ENCODE peak calls at places on chromosomes 7 and 10, in ten cellular contexts. F is IMR-90, J is Peyer's patch, A is cardiac fibroblast, Z is NT2/D1, X is cardiac muscle cell, M is endodermal cell, E is psoas muscle, G is left ventricle myocardium inferior, I is esophagus muscularis mucosa. Q is an unnamed sample.

GRCh38 chr7:151696738-151697514 is 177.2 kb upstream of the RHEB start:
- DNase-seq in X (peak), G (peak), F (no peak), Z (peak), M (peak), E (no peak), J (peak), I (no peak), A (no peak), Q (no peak)

GRCh38 chr7:6446977-6447588 is 671 bp downstream of the DAGLB start:
- DNase-seq in X (peak), E (peak), F (peak), A (peak), M (peak), G (peak), I (peak), J (peak), Z (peak), Q (no peak)

GRCh38 chr7:137920637-137921473 is 74.1 kb upstream of the DGKI start:
- DNase-seq in M (no peak), Z (no peak), X (no peak), G (no peak), J (no peak), I (no peak), F (peak), A (peak), E (no peak), Q (no peak)

GRCh38 chr7:49398730-49399129 is 374.7 kb upstream of the VWC2 start:
- DNase-seq in E (no peak), Z (no peak), A (peak), X (no peak), F (no peak), G (no peak), M (peak), J (no peak), I (no peak), Q (no peak)

GRCh38 chr7:50628469-50629084 is 63.4 kb upstream of the DDC start:
- DNase-seq in A (no peak), X (peak), I (no peak), G (no peak), F (no peak), J (no peak), M (peak), Z (no peak), E (no peak), Q (no peak)

GRCh38 chr7:87575521-87575920 is 25.2 kb downstream of the ABCB1 start:
- DNase-seq in G (no peak), X (no peak), E (no peak), M (no peak), F (peak), J (no peak), I (no peak), Z (no peak), A (no peak), Q (no peak)

GRCh38 chr7:158096582-158096981 is 491.0 kb downstream of the PTPRN2 start:
- DNase-seq in G (no peak), I (no peak), X (no peak), M (peak), J (no peak), E (no peak), Z (no peak), F (no peak), A (no peak), Q (no peak)

GRCh38 chr10:95606922-95607321 is 45.8 kb upstream of the SORBS1 start:
- DNase-seq in A (no peak), E (no peak), M (no peak), Z (no peak), J (no peak), X (no peak), G (no peak), F (peak), I (no peak), Q (no peak)

GRCh38 chr10:69901623-69902505 is 100.2 kb downstream of the COL13A1 start:
- DNase-seq in F (peak), M (peak), Z (peak), X (peak), J (peak), G (no peak), I (no peak), A (peak), E (peak), Q (peak)

GRCh38 chr7:150340024-150340749 is 1.2 kb downstream of the RARRES2 start:
- DNase-seq in A (peak), G (peak), Z (no peak), E (no peak), I (no peak), M (peak), F (peak), X (peak), J (no peak), Q (no peak)

GRCh38 chr7:127798769-127799372 is 146.9 kb downstream of the SND1 start:
- DNase-seq in G (no peak), Z (no peak), I (no peak), M (no peak), A (no peak), J (no peak), E (no peak), X (no peak), F (no peak), Q (no peak)

GRCh38 chr10:19961076-19961811 is 145.0 kb downstream of the PLXDC2 start:
- DNase-seq in A (no peak), G (no peak), M (no peak), X (no peak), F (no peak), J (no peak), E (no peak), I (no peak), Z (no peak), Q (no peak)

GRCh38 chr10:94035982-94036663 is 42.4 kb downstream of the PLCE1 start:
- DNase-seq in M (no peak), Z (no peak), I (no peak), A (no peak), J (no peak), X (no peak), G (no peak), F (no peak), E (no peak), Q (no peak)

GRCh38 chr10:61588770-61589211 is 73.9 kb upstream of the CABCOCO1 start:
- DNase-seq in G (no peak), A (no peak), J (no peak), Z (no peak), X (no peak), E (no peak), F (peak), M (no peak), I (no peak), Q (no peak)

GRCh38 chr10:103238506-103239252 is 7.0 kb upstream of the RPEL1 start:
- DNase-seq in I (no peak), X (peak), M (peak), J (peak), A (peak), E (no peak), Z (no peak), F (peak), G (no peak), Q (no peak)

GRCh38 chr7:142896151-142896550 is 10.6 kb upstream of the TRPV6 start:
- DNase-seq in A (no peak), Z (no peak), I (no peak), G (no peak), F (no peak), M (no peak), J (no peak), X (no peak), E (no peak), Q (no peak)

GRCh38 chr10:52757777-52758176 is 14.8 kb downstream of the MBL2 start:
- DNase-seq in X (no peak), F (peak), J (no peak), A (peak), I (peak), Z (no peak), G (no peak), E (no peak), M (no peak), Q (no peak)

GRCh38 chr7:135291809-135292253 is 58.2 kb downstream of the STRA8 start:
- DNase-seq in J (no peak), A (peak), Z (no peak), F (peak), M (no peak), I (no peak), E (no peak), X (no peak), G (no peak), Q (no peak)

GRCh38 chr10:34449836-34450235 is 365.3 kb downstream of the PARD3 start:
- DNase-seq in I (no peak), G (no peak), J (no peak), M (no peak), Z (no peak), E (no peak), X (no peak), F (peak), A (no peak), Q (no peak)

GRCh38 chr10:27747096-27747451 is 1.5 kb upstream of the MKX start:
- DNase-seq in X (peak), Z (no peak), A (no peak), F (peak), M (peak), G (no peak), J (no peak), E (no peak), I (no peak), Q (no peak)

GRCh38 chr7:151844080-151844827 is 32.7 kb downstream of the PRKAG2 start:
- DNase-seq in F (peak), I (no peak), X (no peak), M (no peak), Z (no peak), J (no peak), A (peak), E (no peak), G (peak), Q (no peak)

GRCh38 chr7:18087687-18088078 is 60.0 kb upstream of the PRPS1L1 start:
- DNase-seq in I (no peak), F (no peak), J (no peak), X (peak), G (no peak), M (peak), A (no peak), E (no peak), Z (no peak), Q (no peak)

GRCh38 chr10:133110609-133111275 is 23.0 kb downstream of the ADGRA1 start:
- DNase-seq in A (no peak), F (no peak), E (no peak), M (no peak), X (no peak), J (no peak), G (no peak), I (no peak), Z (no peak), Q (no peak)

GRCh38 chr7:74173491-74173865 is 678 bp upstream of the EIF4H start:
- DNase-seq in I (no peak), M (no peak), X (no peak), J (no peak), F (no peak), E (no peak), Z (no peak), A (no peak), G (no peak), Q (no peak)

GRCh38 chr7:132650498-132650897 is 74.2 kb upstream of the PLXNA4 start:
- DNase-seq in Z (no peak), M (no peak), A (peak), I (no peak), E (no peak), F (peak), X (no peak), G (no peak), J (no peak), Q (no peak)
- H3K4me3 ChIP-seq in Z (no peak), M (no peak), A (no peak), I (no peak), E (no peak), F (no peak), X (no peak), G (no peak), J (no peak), Q (no peak)

DNA sequence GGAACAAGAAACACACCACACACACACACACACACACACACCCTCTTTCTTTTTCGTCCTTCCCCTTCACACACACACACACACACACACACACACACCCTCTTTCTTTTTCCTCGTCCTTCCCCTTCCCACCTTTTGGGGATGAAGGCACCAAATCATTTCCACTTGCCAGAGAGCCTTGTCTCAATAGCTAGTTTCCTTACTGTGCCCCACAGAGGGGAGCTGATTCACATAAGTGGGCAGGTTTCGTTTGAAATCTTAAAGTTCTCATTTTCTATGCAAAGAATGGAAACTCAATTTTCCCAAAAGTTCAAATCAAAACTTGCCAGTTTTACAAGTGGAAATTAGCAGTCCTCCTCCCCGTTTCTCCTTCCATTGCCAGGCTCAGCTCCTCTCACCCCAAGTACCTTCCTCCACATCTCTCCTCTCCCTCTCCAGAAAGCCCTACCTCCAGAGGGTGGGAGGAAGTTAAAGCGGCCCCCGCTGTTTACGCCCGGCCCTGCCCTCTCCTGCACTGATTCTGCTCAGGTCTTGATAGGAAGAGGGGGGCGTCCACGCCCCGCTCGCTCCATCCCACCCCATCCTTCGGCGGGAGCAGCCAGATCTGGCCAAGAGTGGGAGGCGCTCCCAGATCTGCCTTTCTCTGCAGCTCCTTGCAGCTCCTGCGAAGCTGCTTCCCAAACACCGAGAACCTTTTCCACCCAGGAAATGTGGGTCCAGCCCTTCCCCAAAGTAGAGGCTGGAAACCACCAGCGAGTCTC is 1.3 kb downstream of the CTTNBP2 start:
- DNase-seq in A (no peak), I (no peak), X (peak), F (no peak), J (no peak), M (peak), Z (peak), E (peak), G (peak), Q (no peak)
- H3K4me3 ChIP-seq in A (no peak), I (peak), X (peak), F (peak), J (peak), M (peak), Z (peak), E (peak), G (peak), Q (peak)

GRCh38 chr10:110355181-110355831 is 50.6 kb upstream of the SMNDC1 start:
- DNase-seq in J (no peak), E (no peak), Z (no peak), F (no peak), X (no peak), A (no peak), M (no peak), G (no peak), I (no peak), Q (no peak)
- H3K4me3 ChIP-seq in J (no peak), E (no peak), Z (no peak), F (no peak), X (no peak), A (no peak), M (no peak), G (no peak), I (no peak), Q (no peak)

GRCh38 chr10:80104066-80104926 is 25.8 kb downstream of the TMEM254 start:
- DNase-seq in G (no peak), X (no peak), A (peak), J (no peak), E (peak), M (no peak), Z (no peak), I (no peak), F (peak), Q (no peak)
- H3K4me3 ChIP-seq in G (no peak), X (no peak), A (no peak), J (no peak), E (no peak), M (no peak), Z (no peak), I (no peak), F (no peak), Q (no peak)

DNA sequence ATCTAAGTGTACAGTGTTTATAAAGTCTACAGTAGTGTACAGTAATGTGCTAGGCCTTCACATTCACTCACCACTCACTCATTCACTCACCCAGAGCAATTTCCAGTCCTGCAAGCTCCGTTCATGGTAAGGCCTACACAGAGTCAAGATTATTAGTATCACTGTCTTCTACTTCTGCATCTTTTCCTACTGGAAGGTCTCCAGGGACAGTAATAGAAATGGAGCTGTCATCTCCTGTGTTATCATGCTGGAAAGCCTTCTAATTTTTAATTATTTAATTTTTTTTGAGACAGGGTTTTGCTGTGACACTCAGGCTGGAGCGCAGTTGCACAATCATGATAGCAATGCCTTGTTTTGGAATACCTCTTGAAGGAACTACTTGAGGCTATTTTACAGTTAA is 207.0 kb downstream of the HTR7 start:
- DNase-seq in E (no peak), A (peak), M (no peak), F (no peak), J (no peak), Z (no peak), I (no peak), X (no peak), G (no peak), Q (no peak)
- H3K4me3 ChIP-seq in E (no peak), A (no peak), M (no peak), F (no peak), J (no peak), Z (no peak), I (no peak), X (no peak), G (no peak), Q (no peak)

DNA sequence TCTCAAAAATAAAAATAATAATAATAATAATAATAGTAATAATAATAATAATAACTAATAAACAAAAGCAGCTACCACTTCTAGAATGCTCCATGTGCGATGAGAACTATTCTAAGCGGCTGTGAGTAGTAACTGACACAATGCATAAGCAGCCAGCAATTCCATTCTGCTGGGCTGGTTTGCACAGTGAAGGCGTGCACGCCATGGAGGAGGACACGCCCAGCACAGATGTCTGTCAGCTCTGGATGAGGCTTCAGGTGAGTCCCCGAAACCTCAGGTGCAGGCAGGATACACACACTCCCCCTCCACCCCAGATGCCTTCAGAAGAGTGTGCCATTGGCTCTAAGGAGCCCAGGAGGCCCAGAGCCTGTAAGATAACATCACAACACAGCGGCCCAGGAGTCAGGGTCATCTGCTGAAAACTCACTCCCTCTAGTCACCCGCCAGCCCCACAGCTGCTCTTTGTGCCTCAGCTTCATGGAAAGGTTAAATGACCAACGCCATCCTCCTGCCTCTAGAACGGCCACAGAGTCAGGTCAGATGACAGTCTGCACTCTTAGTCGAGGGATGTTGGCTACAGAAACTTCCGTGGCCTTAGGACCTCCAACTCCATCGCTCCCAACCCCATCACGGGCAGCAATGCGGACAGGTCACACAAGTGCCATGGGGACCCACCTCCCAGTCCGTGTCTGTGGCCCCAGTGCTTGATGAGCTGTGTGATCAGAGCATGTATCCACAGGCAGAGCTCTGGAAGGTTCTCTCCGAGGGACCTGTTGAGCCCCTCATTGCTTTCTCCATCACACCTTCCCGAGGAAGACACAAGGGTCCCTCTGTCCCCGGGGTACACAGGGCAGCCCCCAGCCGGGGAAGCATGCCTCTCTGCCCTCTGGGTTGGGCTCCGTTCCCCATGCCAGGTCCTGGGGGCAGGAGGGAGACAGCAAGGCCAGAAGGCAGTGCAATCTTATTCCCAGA is 103.9 kb downstream of the CTBP2 start:
- DNase-seq in G (no peak), A (no peak), M (no peak), J (peak), Z (no peak), E (no peak), X (no peak), I (no peak), F (no peak), Q (no peak)
- H3K4me3 ChIP-seq in G (peak), A (peak), M (no peak), J (no peak), Z (no peak), E (peak), X (no peak), I (no peak), F (no peak), Q (no peak)

GRCh38 chr7:44982535-44982923 is 3.7 kb upstream of the MYO1G start:
- DNase-seq in Z (no peak), M (no peak), A (no peak), I (no peak), G (no peak), E (no peak), F (no peak), X (no peak), J (no peak), Q (no peak)

GRCh38 chr7:44982970-44983369 is 4.2 kb upstream of the MYO1G start:
- DNase-seq in F (no peak), I (no peak), G (no peak), E (no peak), Z (no peak), M (no peak), A (no peak), J (no peak), X (no peak), Q (no peak)

GRCh38 chr7:44984478-44984758 is 5.6 kb upstream of the MYO1G start:
- DNase-seq in G (no peak), J (no peak), I (no peak), A (no peak), F (no peak), M (no peak), E (no peak), X (no peak), Z (no peak), Q (no peak)

GRCh38 chr7:44985033-44985695 is 6.3 kb upstream of the MYO1G start:
- DNase-seq in Z (no peak), X (no peak), M (no peak), J (no peak), E (no peak), I (no peak), G (no peak), F (no peak), A (no peak), Q (no peak)

DNA sequence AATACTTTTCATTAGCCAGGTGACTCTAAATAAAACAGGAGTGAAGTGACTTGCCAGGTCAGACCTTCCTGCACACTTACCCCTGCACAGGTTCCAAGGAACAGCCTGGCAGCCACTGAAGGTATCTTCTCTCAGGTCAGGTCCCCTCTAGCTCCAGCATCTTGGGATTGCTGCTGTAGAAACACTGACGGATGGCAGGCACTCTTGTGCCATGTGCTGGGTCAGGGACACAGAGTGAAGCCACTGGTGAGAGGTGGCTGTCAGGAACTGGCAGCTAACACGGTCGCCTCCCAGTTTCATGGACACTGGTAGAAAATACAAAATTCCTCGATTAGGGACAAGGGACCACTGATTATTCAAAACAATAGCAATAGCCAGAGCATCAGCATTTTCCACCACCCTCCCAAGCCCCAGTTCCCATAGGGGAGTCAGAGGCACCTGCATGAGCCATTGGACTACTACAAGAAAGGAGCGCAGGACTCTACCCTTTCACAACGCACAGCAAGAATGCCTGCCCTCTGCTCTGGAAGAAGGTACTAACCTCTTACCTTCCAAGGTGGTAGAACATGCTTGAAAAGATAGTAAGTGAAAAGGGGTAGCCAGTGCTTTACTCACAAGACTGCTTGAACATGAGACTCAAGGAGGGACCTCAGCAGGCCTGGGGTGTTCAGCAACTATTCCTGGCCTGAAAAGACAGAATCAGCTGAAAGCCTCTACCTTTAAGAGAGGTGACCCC is 5.1 kb upstream of the MYO1G start:
- DNase-seq in I (no peak), J (no peak), X (no peak), F (no peak), A (no peak), G (no peak), E (no peak), Z (no peak), M (no peak), Q (no peak)
- H3K4me3 ChIP-seq in I (no peak), J (no peak), X (no peak), F (no peak), A (no peak), G (no peak), E (no peak), Z (no peak), M (peak), Q (no peak)

Q was measured in iPS DF 6.9.